ENCODE peak calls at places on chromosome 19, in nine cellular contexts. One of them, this sample, is unnamed.

GRCh38 chr19:3366104-3366760 is at the start of gene NFIC:
- DNase-seq in right atrium auricular region: peak; percentile 89
- DNase-seq in colonic mucosa: peak; percentile 70
- DNase-seq in HTR-8/SVneo: peak; percentile 57
- DNase-seq in posterior cingulate gyrus: peak; percentile 95
- DNase-seq in heart right ventricle: peak; percentile 84
- DNase-seq in AG08395: peak; percentile 91
- DNase-seq in CD8-positive, alpha-beta memory T cell: peak; percentile 21
- DNase-seq in glomerular endothelial cell: no peak
- DNase-seq in this sample: peak; percentile 64

GRCh38 chr19:13637664-13638063 is 126.7 kb upstream of the MRI1 start:
- DNase-seq in right atrium auricular region: no peak
- DNase-seq in colonic mucosa: no peak
- DNase-seq in HTR-8/SVneo: no peak
- DNase-seq in posterior cingulate gyrus: no peak
- DNase-seq in heart right ventricle: no peak
- DNase-seq in AG08395: peak; percentile 24
- DNase-seq in CD8-positive, alpha-beta memory T cell: no peak
- DNase-seq in glomerular endothelial cell: no peak
- DNase-seq in this sample: no peak

GRCh38 chr19:1017115-1017905 is 3.6 kb downstream of the TMEM259 start:
- DNase-seq in right atrium auricular region: no peak
- DNase-seq in colonic mucosa: peak; percentile 78
- DNase-seq in HTR-8/SVneo: no peak
- DNase-seq in posterior cingulate gyrus: no peak
- DNase-seq in heart right ventricle: no peak
- DNase-seq in AG08395: no peak
- DNase-seq in CD8-positive, alpha-beta memory T cell: no peak
- DNase-seq in glomerular endothelial cell: no peak
- DNase-seq in this sample: no peak

GRCh38 chr19:46783670-46784069 is 4.7 kb downstream of the SLC1A5 start:
- DNase-seq in right atrium auricular region: no peak
- DNase-seq in colonic mucosa: no peak
- DNase-seq in HTR-8/SVneo: no peak
- DNase-seq in posterior cingulate gyrus: no peak
- DNase-seq in heart right ventricle: no peak
- DNase-seq in AG08395: no peak
- DNase-seq in CD8-positive, alpha-beta memory T cell: no peak
- DNase-seq in glomerular endothelial cell: no peak
- DNase-seq in this sample: no peak

GRCh38 chr19:1769645-1769985 is 16.3 kb downstream of the ONECUT3 start:
- DNase-seq in right atrium auricular region: no peak
- DNase-seq in colonic mucosa: no peak
- DNase-seq in HTR-8/SVneo: no peak
- DNase-seq in posterior cingulate gyrus: no peak
- DNase-seq in heart right ventricle: no peak
- DNase-seq in AG08395: no peak
- DNase-seq in CD8-positive, alpha-beta memory T cell: no peak
- DNase-seq in glomerular endothelial cell: no peak
- DNase-seq in this sample: no peak

GRCh38 chr19:27580906-27581305 is 1632.0 kb downstream of the UQCRFS1 start:
- DNase-seq in right atrium auricular region: no peak
- DNase-seq in colonic mucosa: no peak
- DNase-seq in HTR-8/SVneo: no peak
- DNase-seq in posterior cingulate gyrus: no peak
- DNase-seq in heart right ventricle: no peak
- DNase-seq in AG08395: no peak
- DNase-seq in CD8-positive, alpha-beta memory T cell: no peak
- DNase-seq in glomerular endothelial cell: no peak
- DNase-seq in this sample: no peak

GRCh38 chr19:51688665-51689571 is 4.2 kb upstream of the SPACA6 start:
- DNase-seq in right atrium auricular region: peak; percentile 88
- DNase-seq in colonic mucosa: peak; percentile 82
- DNase-seq in HTR-8/SVneo: peak; percentile 67
- DNase-seq in posterior cingulate gyrus: peak; percentile 98
- DNase-seq in heart right ventricle: peak; percentile 93
- DNase-seq in AG08395: peak; percentile 93
- DNase-seq in CD8-positive, alpha-beta memory T cell: no peak
- DNase-seq in glomerular endothelial cell: no peak
- DNase-seq in this sample: peak; percentile 89

GRCh38 chr19:45130888-45131615 is 29.7 kb downstream of the NKPD1 start:
- DNase-seq in right atrium auricular region: no peak
- DNase-seq in colonic mucosa: no peak
- DNase-seq in HTR-8/SVneo: peak; percentile 26
- DNase-seq in posterior cingulate gyrus: peak; percentile 94
- DNase-seq in heart right ventricle: no peak
- DNase-seq in AG08395: no peak
- DNase-seq in CD8-positive, alpha-beta memory T cell: no peak
- DNase-seq in glomerular endothelial cell: no peak
- DNase-seq in this sample: peak; percentile 21

This sample was measured in ACHN.